ENCODE peak calls at places on chromosomes 2 and 18, in four cellular contexts. J is colonic mucosa, Z is cardiac muscle cell, Q is fibroblast of lung. F is an unnamed sample.

GRCh38 chr2:215466097-215466909 is 30.4 kb upstream of the FN1 start:
- DNase-seq in Q (no peak), Z (peak; percentile 77), J (no peak), F (no peak)

GRCh38 chr2:20326163-20326780 is 24.4 kb downstream of the PUM2 start:
- DNase-seq in J (peak; percentile 53), Q (peak; percentile 55), Z (peak; percentile 69), F (no peak)

GRCh38 chr2:53938904-53939303 is 31.9 kb downstream of the PSME4 start:
- DNase-seq in Q (no peak), Z (no peak), J (no peak), F (no peak)

GRCh38 chr18:62659698-62660097 is 55.6 kb upstream of the PHLPP1 start:
- DNase-seq in Z (no peak), J (no peak), Q (no peak), F (no peak)

GRCh38 chr2:46306320-46306719 is 9.1 kb downstream of the EPAS1 start:
- DNase-seq in Z (peak; percentile 57), Q (peak; percentile 51), J (no peak), F (no peak)

GRCh38 chr2:68937346-68938055 is 15.2 kb downstream of the GKN2 start:
- DNase-seq in Q (no peak), Z (no peak), J (no peak), F (no peak)

GRCh38 chr2:176461098-176461497 is 191.9 kb downstream of the MTX2 start:
- DNase-seq in Q (peak; percentile 36), J (no peak), Z (peak; percentile 44), F (no peak)

GRCh38 chr2:42238644-42239288 is 69.6 kb downstream of the EML4 start:
- DNase-seq in J (peak; percentile 68), Z (no peak), Q (no peak), F (no peak)

GRCh38 chr2:109128466-109129355 is at the start of gene SH3RF3:
- DNase-seq in Z (peak; percentile 69), J (peak; percentile 38), Q (peak; percentile 69), F (no peak)

GRCh38 chr2:126787278-126787677 is 111.4 kb upstream of the TEX51 start:
- DNase-seq in Z (no peak), Q (no peak), J (no peak), F (no peak)

GRCh38 chr2:98825404-98825803 is 94.5 kb upstream of the MGAT4A start:
- DNase-seq in J (no peak), Z (no peak), Q (no peak), F (no peak)
- TF ChIP-seq CTCF in J (no peak), Z (no peak), Q (no peak), F (no peak)

GRCh38 chr18:37362158-37362890 is 203.3 kb downstream of the CELF4 start:
- DNase-seq in Q (no peak), J (no peak), Z (no peak), F (no peak)
- H3K4me3 ChIP-seq in Q (no peak overlapping the region), J (no peak overlapping the region), Z (no peak overlapping the region), F (no peak overlapping the region)

GRCh38 chr2:129101186-129101585 is 782.5 kb upstream of the HS6ST1 start:
- DNase-seq in Q (no peak), Z (no peak), J (no peak), F (no peak)
- TF ChIP-seq CTCF in Q (no peak), Z (no peak), J (no peak), F (no peak)

GRCh38 chr2:147662221-147662620 is 182.6 kb upstream of the ACVR2A start:
- DNase-seq in Z (no peak), Q (no peak), J (no peak), F (no peak)

GRCh38 chr2:147665035-147665434 is 179.8 kb upstream of the ACVR2A start:
- DNase-seq in J (no peak), Q (peak; percentile 9), Z (no peak), F (no peak)

GRCh38 chr2:147663153-147663961 is 181.5 kb upstream of the ACVR2A start:
- DNase-seq in J (no peak), Z (no peak), Q (no peak), F (no peak)

GRCh38 chr2:147660680-147661079 is 184.1 kb upstream of the ACVR2A start:
- DNase-seq in Q (no peak), J (no peak), Z (no peak), F (no peak)

GRCh38 chr2:147663964-147664363 is 180.9 kb upstream of the ACVR2A start:
- DNase-seq in J (no peak), Z (no peak), Q (no peak), F (no peak)
- H3K4me3 ChIP-seq in J (no peak overlapping the region), Z (no peak overlapping the region), Q (no peak overlapping the region), F (no peak overlapping the region)